ENCODE peak calls at places on chromosomes 11 and 22, in four cellular contexts. One of them, this sample, is unnamed.
A peak's percentile ranks its signal among the peaks of the same experiment; 100 is the strongest.

GRCh38 chr11:12460441-12460840 is 83.1 kb downstream of the PARVA start:
- DNase-seq in A549: no peak
- DNase-seq in cardiac fibroblast: peak; percentile 15
- DNase-seq in dorsolateral prefrontal cortex: no peak
- DNase-seq in this sample: no peak

GRCh38 chr22:39214383-39215069 is 30.3 kb downstream of the PDGFB start:
- DNase-seq in A549: peak; percentile 43
- DNase-seq in cardiac fibroblast: no peak
- DNase-seq in dorsolateral prefrontal cortex: peak; percentile 20
- DNase-seq in this sample: no peak

GRCh38 chr11:134047586-134047999 is 21.3 kb upstream of the JAM3 start:
- DNase-seq in A549: no peak
- DNase-seq in cardiac fibroblast: peak; percentile 90
- DNase-seq in dorsolateral prefrontal cortex: peak; percentile 70
- DNase-seq in this sample: peak; percentile 87

GRCh38 chr11:115607621-115608191 is 103.5 kb upstream of the CADM1 start:
- DNase-seq in A549: no peak
- DNase-seq in cardiac fibroblast: peak; percentile 37
- DNase-seq in dorsolateral prefrontal cortex: peak; percentile 36
- DNase-seq in this sample: peak; percentile 6

GRCh38 chr11:65378208-65378927 is 4.1 kb downstream of the SLC25A45 start:
- DNase-seq in A549: no peak
- DNase-seq in cardiac fibroblast: no peak
- DNase-seq in dorsolateral prefrontal cortex: no peak
- DNase-seq in this sample: no peak

GRCh38 chr11:102840018-102840417 is 3.4 kb downstream of the MMP3 start:
- DNase-seq in A549: no peak
- DNase-seq in cardiac fibroblast: no peak
- DNase-seq in dorsolateral prefrontal cortex: no peak
- DNase-seq in this sample: no peak

GRCh38 chr11:48006301-48006992 is 26.1 kb downstream of the PTPRJ start:
- DNase-seq in A549: no peak
- DNase-seq in cardiac fibroblast: peak; percentile 71
- DNase-seq in dorsolateral prefrontal cortex: no peak
- DNase-seq in this sample: no peak

GRCh38 chr22:41557401-41558240 is 3.2 kb upstream of the CSDC2 start:
- DNase-seq in A549: no peak
- DNase-seq in cardiac fibroblast: peak; percentile 96
- DNase-seq in dorsolateral prefrontal cortex: peak; percentile 72
- DNase-seq in this sample: peak; percentile 93

GRCh38 chr11:118241191-118242098 is 10.7 kb downstream of the MPZL3 start:
- DNase-seq in A549: no peak
- DNase-seq in cardiac fibroblast: peak; percentile 20
- DNase-seq in dorsolateral prefrontal cortex: no peak
- DNase-seq in this sample: no peak

GRCh38 chr11:60953781-60954180 is 1.8 kb upstream of the SLC15A3 start:
- DNase-seq in A549: no peak
- DNase-seq in cardiac fibroblast: no peak
- DNase-seq in dorsolateral prefrontal cortex: no peak
- DNase-seq in this sample: no peak

GRCh38 chr11:15114501-15115475 is at the start of gene INSC:
- DNase-seq in A549: no peak
- DNase-seq in cardiac fibroblast: peak; percentile 15
- DNase-seq in dorsolateral prefrontal cortex: no peak
- DNase-seq in this sample: peak; percentile 14

GRCh38 chr22:48708558-48709245 is 1119.0 kb downstream of the BRD1 start:
- DNase-seq in A549: no peak
- DNase-seq in cardiac fibroblast: no peak
- DNase-seq in dorsolateral prefrontal cortex: no peak
- DNase-seq in this sample: no peak

GRCh38 chr22:21990449-21991308 is 8.1 kb upstream of the TOP3B start:
- DNase-seq in A549: no peak
- DNase-seq in cardiac fibroblast: no peak
- DNase-seq in dorsolateral prefrontal cortex: no peak
- DNase-seq in this sample: no peak

GRCh38 chr11:121359587-121359986 is 67.0 kb downstream of the SC5D start:
- DNase-seq in A549: no peak
- DNase-seq in cardiac fibroblast: no peak
- DNase-seq in dorsolateral prefrontal cortex: no peak
- DNase-seq in this sample: no peak

GRCh38 chr11:115324569-115325432 is 179.4 kb downstream of the CADM1 start:
- DNase-seq in A549: peak; percentile 33
- DNase-seq in cardiac fibroblast: peak; percentile 60
- DNase-seq in dorsolateral prefrontal cortex: no peak
- DNase-seq in this sample: peak; percentile 61

GRCh38 chr22:41512421-41513194 is 31.7 kb downstream of the POLR3H start:
- DNase-seq in A549: peak; percentile 66
- DNase-seq in cardiac fibroblast: peak; percentile 69
- DNase-seq in dorsolateral prefrontal cortex: no peak
- DNase-seq in this sample: peak; percentile 81

GRCh38 chr22:44116331-44116730 is 64.4 kb upstream of the PARVG start:
- DNase-seq in A549: no peak
- DNase-seq in cardiac fibroblast: no peak
- DNase-seq in dorsolateral prefrontal cortex: no peak
- DNase-seq in this sample: no peak

GRCh38 chr22:44119669-44120313 is 60.9 kb upstream of the PARVG start:
- DNase-seq in A549: no peak
- DNase-seq in cardiac fibroblast: no peak
- DNase-seq in dorsolateral prefrontal cortex: no peak
- DNase-seq in this sample: no peak

GRCh38 chr22:44120314-44120704 is 60.4 kb upstream of the PARVG start:
- DNase-seq in A549: no peak
- DNase-seq in cardiac fibroblast: no peak
- DNase-seq in dorsolateral prefrontal cortex: no peak
- DNase-seq in this sample: no peak

GRCh38 chr22:44116755-44117684 is 63.7 kb upstream of the PARVG start:
- DNase-seq in A549: no peak
- DNase-seq in cardiac fibroblast: no peak
- DNase-seq in dorsolateral prefrontal cortex: no peak
- DNase-seq in this sample: no peak

DNA sequence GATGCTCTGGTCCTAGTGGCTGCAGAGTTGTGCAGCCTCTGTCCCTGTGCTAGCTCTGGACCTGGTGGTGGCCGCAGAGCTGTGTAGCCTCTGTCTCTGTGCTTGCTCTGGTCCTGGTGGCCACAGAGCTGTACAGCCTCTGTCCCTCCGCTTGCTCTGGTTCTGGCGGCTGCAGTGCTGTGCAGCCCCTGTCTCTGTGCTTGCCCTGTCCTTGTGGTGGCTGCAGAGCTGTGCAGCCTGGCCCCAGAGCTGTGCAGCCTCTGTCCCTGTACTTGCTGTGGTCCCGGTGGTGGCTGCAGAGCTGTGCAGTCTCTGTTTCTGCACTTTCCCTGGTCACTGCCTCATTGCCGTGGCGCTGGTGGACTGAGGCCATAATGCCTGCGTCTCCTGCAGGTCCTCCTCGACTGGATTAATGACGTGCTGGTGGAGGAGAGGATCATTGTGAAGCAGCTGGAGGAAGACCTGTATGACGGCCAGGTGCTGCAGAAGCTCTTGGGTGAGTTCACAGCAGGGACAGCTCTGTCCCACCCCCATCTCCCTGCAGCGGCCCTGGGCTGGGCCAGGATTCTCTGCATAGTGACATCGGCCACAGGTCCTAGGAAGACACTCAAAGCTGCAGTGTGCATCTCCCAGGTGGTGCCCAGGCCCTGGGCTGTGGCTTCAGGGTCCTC is 61.9 kb upstream of the PARVG start:
- DNase-seq in A549: no peak
- DNase-seq in cardiac fibroblast: no peak
- DNase-seq in dorsolateral prefrontal cortex: no peak
- DNase-seq in this sample: no peak
- TF ChIP-seq CTCF in A549: no peak
- TF ChIP-seq CTCF in cardiac fibroblast: no peak
- TF ChIP-seq CTCF in dorsolateral prefrontal cortex: no peak
- TF ChIP-seq CTCF in this sample: no peak

GRCh38 chr11:111764621-111765020 is 1.6 kb downstream of the PPP2R1B start:
- DNase-seq in A549: no peak
- DNase-seq in cardiac fibroblast: peak; percentile 6
- DNase-seq in dorsolateral prefrontal cortex: no peak
- DNase-seq in this sample: peak; percentile 31
- H3K4me3 ChIP-seq in A549: peak overlapping the region; percentile 97
- H3K4me3 ChIP-seq in cardiac fibroblast: peak overlapping the region; percentile 95
- H3K4me3 ChIP-seq in dorsolateral prefrontal cortex: peak overlapping the region; percentile 91
- H3K4me3 ChIP-seq in this sample: peak overlapping the region; percentile 96

DNA sequence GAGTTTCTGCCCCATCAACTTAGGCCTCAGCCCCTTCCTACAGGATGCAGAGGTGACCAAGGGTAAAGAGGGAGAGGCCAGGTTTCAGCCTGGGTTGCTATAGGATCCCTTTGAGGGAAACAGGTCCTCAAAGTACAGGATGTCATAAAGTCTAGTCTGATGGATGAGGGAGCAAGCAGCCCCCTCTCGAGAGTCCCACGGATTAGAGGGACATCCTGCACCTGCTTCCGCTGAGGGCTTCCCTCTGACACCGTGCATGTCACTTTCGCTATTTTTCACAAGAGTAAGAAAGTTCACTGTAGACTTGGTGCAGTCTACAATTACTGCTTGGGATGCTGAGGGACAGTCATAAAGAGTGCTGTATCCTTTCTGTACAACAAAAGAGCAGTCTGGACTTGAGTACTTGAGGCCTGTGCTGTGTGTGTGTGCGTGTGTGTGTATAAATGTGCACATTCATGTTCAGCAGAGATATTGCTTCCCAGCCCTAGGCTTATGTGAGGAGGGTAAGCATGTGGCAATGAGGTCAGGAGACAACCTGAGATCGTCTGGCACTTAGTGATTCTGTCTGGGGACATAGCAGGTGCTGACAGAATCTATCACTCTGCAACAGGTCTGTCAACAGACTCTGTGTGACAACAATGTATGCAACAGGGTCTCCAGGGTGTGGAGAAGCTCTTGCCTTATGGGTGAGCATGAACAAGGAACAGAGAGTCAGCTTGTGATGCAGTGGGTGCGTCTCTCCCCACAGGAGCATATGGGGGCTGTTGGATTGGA is 18.1 kb upstream of the CHST1 start:
- DNase-seq in A549: no peak
- DNase-seq in cardiac fibroblast: no peak
- DNase-seq in dorsolateral prefrontal cortex: no peak
- DNase-seq in this sample: no peak
- TF ChIP-seq CTCF in A549: no peak
- TF ChIP-seq CTCF in cardiac fibroblast: no peak
- TF ChIP-seq CTCF in dorsolateral prefrontal cortex: no peak
- TF ChIP-seq CTCF in this sample: no peak

DNA sequence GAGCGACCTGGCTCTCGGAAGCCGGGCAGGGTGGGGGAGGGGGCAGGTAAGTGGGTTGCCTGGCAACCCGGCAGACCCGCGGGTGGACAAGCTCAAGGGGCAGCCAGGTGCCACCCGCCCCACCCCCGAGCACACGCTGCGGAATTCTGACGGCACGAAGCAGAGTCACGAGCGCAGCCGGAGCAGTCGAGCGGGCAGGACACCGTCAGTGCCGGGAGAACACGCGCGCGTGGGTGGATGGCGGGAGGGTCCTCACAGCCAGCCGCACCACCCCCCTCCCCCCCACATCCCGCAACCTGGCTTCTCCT is 133.2 kb upstream of the HSD17B12 start:
- DNase-seq in A549: no peak
- DNase-seq in cardiac fibroblast: peak; percentile 2
- DNase-seq in dorsolateral prefrontal cortex: no peak
- DNase-seq in this sample: no peak
- H3K4me3 ChIP-seq in A549: peak overlapping the region; percentile 45
- H3K4me3 ChIP-seq in cardiac fibroblast: no peak overlapping the region
- H3K4me3 ChIP-seq in dorsolateral prefrontal cortex: peak overlapping the region; percentile 29
- H3K4me3 ChIP-seq in this sample: no peak overlapping the region

GRCh38 chr11:68890490-68891231 is 13.0 kb downstream of the MRPL21 start:
- DNase-seq in A549: no peak
- DNase-seq in cardiac fibroblast: peak; percentile 79
- DNase-seq in dorsolateral prefrontal cortex: peak; percentile 45
- DNase-seq in this sample: peak; percentile 91

GRCh38 chr11:68893282-68893681 is 10.3 kb downstream of the MRPL21 start:
- DNase-seq in A549: no peak
- DNase-seq in cardiac fibroblast: no peak
- DNase-seq in dorsolateral prefrontal cortex: no peak
- DNase-seq in this sample: no peak

GRCh38 chr11:68892576-68892975 is 11.1 kb downstream of the MRPL21 start:
- DNase-seq in A549: no peak
- DNase-seq in cardiac fibroblast: no peak
- DNase-seq in dorsolateral prefrontal cortex: no peak
- DNase-seq in this sample: no peak

GRCh38 chr11:68891356-68891948 is 12.2 kb downstream of the MRPL21 start:
- DNase-seq in A549: no peak
- DNase-seq in cardiac fibroblast: no peak
- DNase-seq in dorsolateral prefrontal cortex: no peak
- DNase-seq in this sample: no peak

GRCh38 chr11:68889948-68890446 is 13.6 kb downstream of the MRPL21 start:
- DNase-seq in A549: peak; percentile 52
- DNase-seq in cardiac fibroblast: peak; percentile 84
- DNase-seq in dorsolateral prefrontal cortex: no peak
- DNase-seq in this sample: peak; percentile 96
- TF ChIP-seq CTCF in A549: peak; percentile 47
- TF ChIP-seq CTCF in cardiac fibroblast: peak; percentile 76
- TF ChIP-seq CTCF in dorsolateral prefrontal cortex: no peak
- TF ChIP-seq CTCF in this sample: peak; percentile 73